ENCODE peak calls at places on chromosomes 13 and 19, in six cellular contexts. S is uterus, M is fibroblast of lung, A is Ammon's horn, K is T-helper 1 cell, N is SIG-M5. O is an unnamed sample.

GRCh38 chr13:63124863-63125262 is 1709.2 kb upstream of the PCDH20 start:
- DNase-seq in S (no peak), M (peak), A (no peak), K (no peak), N (no peak), O (no peak)

GRCh38 chr19:4523306-4524110 is 5.2 kb upstream of the PLIN4 start:
- DNase-seq in S (no peak), M (peak), A (peak), K (no peak), N (no peak), O (no peak)

GRCh38 chr13:51902776-51903175 is 41.0 kb downstream of the CCDC70 start:
- DNase-seq in S (no peak), M (no peak), A (no peak), K (peak), N (no peak), O (no peak)

GRCh38 chr13:52447815-52448552 is 2.5 kb downstream of the VPS36 start:
- DNase-seq in S (no peak), M (peak), A (no peak), K (no peak), N (no peak), O (no peak)

GRCh38 chr13:75785130-75785529 is 149.0 kb downstream of the LMO7 start:
- DNase-seq in S (no peak), M (peak), A (no peak), K (no peak), N (no peak), O (no peak)

GRCh38 chr19:54254195-54254906 is 2.7 kb downstream of the LILRB5 start:
- DNase-seq in S (no peak), M (no peak), A (no peak), K (no peak), N (no peak), O (no peak)

GRCh38 chr13:28536371-28536770 is 41.4 kb upstream of the FLT1 start:
- DNase-seq in S (no peak), M (no peak), A (no peak), K (no peak), N (no peak), O (no peak)

GRCh38 chr19:37362733-37363132 is 8.2 kb upstream of the ZNF527 start:
- DNase-seq in S (no peak), M (no peak), A (no peak), K (no peak), N (no peak), O (no peak)

GRCh38 chr19:13797870-13798269 is 2.6 kb downstream of the ZSWIM4 start:
- DNase-seq in S (peak), M (peak), A (no peak), K (no peak), N (no peak), O (no peak)

GRCh38 chr19:277581-278165 is 13.5 kb downstream of the PLPP2 start:
- DNase-seq in S (no peak), M (peak), A (no peak), K (no peak), N (no peak), O (no peak)

GRCh38 chr19:17075860-17076538 is 422 bp downstream of the MYO9B start:
- DNase-seq in S (peak), M (peak), A (peak), K (peak), N (no peak), O (peak)

GRCh38 chr19:34649886-34650543 is 26.9 kb downstream of the SCGB2B2 start:
- DNase-seq in S (no peak), M (no peak), A (no peak), K (no peak), N (no peak), O (no peak)

GRCh38 chr13:41059466-41059865 is 1.8 kb upstream of the WBP4 start:
- DNase-seq in S (no peak), M (peak), A (peak), K (no peak), N (no peak), O (no peak)

GRCh38 chr19:51552996-51553725 is 17.9 kb upstream of the ZNF175 start:
- DNase-seq in S (peak), M (peak), A (peak), K (peak), N (no peak), O (no peak)

GRCh38 chr13:97235549-97236206 is 13.5 kb downstream of the MBNL2 start:
- DNase-seq in S (no peak), M (no peak), A (peak), K (no peak), N (no peak), O (no peak)

GRCh38 chr19:38409631-38410133 is 6.8 kb downstream of the FAM98C start:
- DNase-seq in S (no peak), M (peak), A (no peak), K (no peak), N (no peak), O (no peak)

GRCh38 chr19:18112989-18113478 is 15.5 kb downstream of the MAST3 start:
- DNase-seq in S (peak), M (peak), A (peak), K (peak), N (no peak), O (peak)

GRCh38 chr19:38989066-38989605 is 13.6 kb upstream of the FBXO17 start:
- DNase-seq in S (no peak), M (peak), A (no peak), K (no peak), N (no peak), O (no peak)

O was measured in T-cell.